ENCODE peak calls at places on chromosomes 11 and 22, in eight cellular contexts. P is adrenal gland; M is stimulated activated CD8-positive, alpha-beta memory T cell treated with anti-CD3 and anti-CD28 coated beads, Interleukin-15, amount 100 ng/mL, for 48 hours; Y is endothelial cell of umbilical vein; W is hepatic stellate cell; X is germinal center; S is GM06990; O is left lung. R is an unnamed sample.

GRCh38 chr11:88482871-88483301 is 145.3 kb upstream of the CTSC start:
- DNase-seq in O (no peak), P (no peak), X (no peak), W (no peak), Y (no peak), M (no peak), S (no peak), R (no peak)

GRCh38 chr11:15200696-15201095 is 86.0 kb downstream of the INSC start:
- DNase-seq in W (no peak), Y (no peak), X (no peak), P (no peak), M (no peak), O (no peak), S (no peak), R (no peak)

GRCh38 chr11:101915811-101916291 is 471 bp downstream of the ANGPTL5 start:
- DNase-seq in S (peak; percentile 19), X (peak; percentile 61), O (no peak), W (peak; percentile 37), P (no peak), Y (peak; percentile 79), M (no peak), R (peak; percentile 8)

GRCh38 chr22:24510694-24511625 is 15.8 kb downstream of the UPB1 start:
- DNase-seq in S (no peak), P (peak; percentile 57), O (no peak), Y (no peak), M (no peak), X (no peak), W (peak; percentile 48), R (no peak)

GRCh38 chr22:50190182-50190951 is 4.7 kb downstream of the TRABD start:
- DNase-seq in Y (peak; percentile 46), P (peak; percentile 90), O (peak; percentile 96), W (peak; percentile 73), M (peak; percentile 74), X (peak; percentile 86), S (peak; percentile 93), R (no peak)

GRCh38 chr11:405976-406795 is 8.6 kb downstream of the SIGIRR start:
- DNase-seq in Y (no peak), P (no peak), W (no peak), O (peak; percentile 74), X (no peak), S (no peak), M (no peak), R (no peak)

GRCh38 chr22:50584106-50585096 is 1.8 kb upstream of the CHKB start:
- DNase-seq in P (no peak), W (no peak), X (no peak), O (no peak), M (no peak), S (no peak), Y (no peak), R (no peak)

GRCh38 chr22:45784357-45785277 is 113.0 kb downstream of the ATXN10 start:
- DNase-seq in P (no peak), O (no peak), S (no peak), X (no peak), W (no peak), Y (no peak), M (no peak), R (no peak)

GRCh38 chr11:71488086-71488967 is 35.3 kb downstream of the NADSYN1 start:
- DNase-seq in Y (peak; percentile 75), W (no peak), P (peak; percentile 12), M (no peak), X (no peak), S (no peak), O (no peak), R (no peak)

GRCh38 chr22:47592791-47593190 is 830.3 kb downstream of the TBC1D22A start:
- DNase-seq in W (no peak), X (no peak), P (no peak), S (no peak), M (no peak), O (no peak), Y (no peak), R (no peak)

GRCh38 chr11:102850973-102851745 is 7.8 kb upstream of the MMP3 start:
- DNase-seq in O (no peak), P (no peak), M (no peak), S (no peak), X (no peak), Y (no peak), W (no peak), R (no peak)

GRCh38 chr11:113014731-113015455 is 53.7 kb downstream of the NCAM1 start:
- DNase-seq in W (no peak), S (no peak), O (peak; percentile 56), Y (no peak), M (no peak), P (peak; percentile 60), X (no peak), R (peak; percentile 49)

GRCh38 chr11:120432056-120433018 is 79.2 kb upstream of the GRIK4 start:
- DNase-seq in X (no peak), M (no peak), W (peak; percentile 71), O (no peak), P (peak; percentile 65), Y (peak; percentile 97), S (peak; percentile 5), R (no peak)

GRCh38 chr11:68266936-68267880 is 4.6 kb downstream of the C11orf24 start:
- DNase-seq in P (no peak), O (no peak), S (no peak), Y (no peak), W (no peak), X (no peak), M (no peak), R (no peak)

GRCh38 chr22:48444320-48445112 is 1383.2 kb downstream of the BRD1 start:
- DNase-seq in X (peak; percentile 70), M (no peak), P (no peak), Y (no peak), S (peak; percentile 73), W (no peak), O (no peak), R (no peak)

GRCh38 chr11:67698247-67698646 is 23.8 kb upstream of the ALDH3B2 start:
- DNase-seq in X (peak; percentile 16), O (no peak), P (no peak), M (peak; percentile 4), W (no peak), Y (no peak), S (peak; percentile 20), R (no peak)

GRCh38 chr22:46879083-46879482 is 116.6 kb downstream of the TBC1D22A start:
- DNase-seq in P (no peak), X (no peak), O (no peak), Y (no peak), M (no peak), S (no peak), W (no peak), R (no peak)

GRCh38 chr11:68682531-68682931 is 1.8 kb upstream of the GAL start:
- DNase-seq in X (no peak), S (no peak), P (no peak), O (peak; percentile 37), Y (no peak), W (no peak), M (no peak), R (no peak)

GRCh38 chr11:1779806-1780699 is 16.3 kb upstream of the CTSD start:
- DNase-seq in X (no peak), W (no peak), P (no peak), M (no peak), Y (no peak), O (no peak), S (no peak), R (no peak)

GRCh38 chr22:35592418-35592967 is 24.6 kb downstream of the MB start:
- DNase-seq in Y (no peak), O (peak; percentile 71), S (no peak), P (no peak), W (no peak), M (no peak), X (no peak), R (no peak)

GRCh38 chr11:61969838-61970452 is 2.5 kb upstream of the FTH1 start:
- DNase-seq in S (no peak), Y (peak; percentile 86), W (peak; percentile 75), O (no peak), M (no peak), X (no peak), P (no peak), R (no peak)

GRCh38 chr11:7605544-7605943 is 67.8 kb downstream of the CYB5R2 start:
- DNase-seq in X (no peak), W (peak; percentile 57), S (no peak), O (no peak), Y (peak; percentile 98), M (no peak), P (no peak), R (no peak)

GRCh38 chr22:29719894-29720645 is at the start of gene CABP7:
- DNase-seq in S (no peak), P (no peak), O (no peak), M (no peak), W (no peak), Y (no peak), X (no peak), R (no peak)

GRCh38 chr11:114084414-114084813 is 24.9 kb downstream of the ZBTB16 start:
- DNase-seq in P (no peak), W (no peak), M (no peak), S (no peak), O (no peak), X (no peak), Y (no peak), R (no peak)

GRCh38 chr11:134662629-134663360 is 250.8 kb upstream of the B3GAT1 start:
- DNase-seq in O (no peak), P (peak; percentile 5), X (no peak), S (no peak), W (no peak), M (no peak), Y (no peak), R (no peak)

GRCh38 chr11:80595011-80595410 is 1154.2 kb upstream of the TENM4 start:
- DNase-seq in W (peak; percentile 0), O (no peak), Y (peak; percentile 76), M (no peak), S (no peak), P (no peak), X (no peak), R (no peak)

GRCh38 chr22:40855104-40855959 is 1.1 kb downstream of the ST13 start:
- DNase-seq in X (no peak), O (no peak), P (no peak), S (peak; percentile 7), W (no peak), M (no peak), Y (no peak), R (no peak)

GRCh38 chr22:48345631-48346030 is 1482.0 kb downstream of the BRD1 start:
- DNase-seq in W (no peak), X (no peak), S (no peak), Y (no peak), P (no peak), O (no peak), M (no peak), R (no peak)

GRCh38 chr11:35539781-35540281 is 14.4 kb upstream of the PAMR1 start:
- DNase-seq in X (no peak), M (no peak), P (peak; percentile 53), W (peak; percentile 45), Y (no peak), S (no peak), O (no peak), R (peak; percentile 35)

GRCh38 chr11:17742019-17742418 is 7.4 kb downstream of the KCNC1 start:
- DNase-seq in X (no peak), Y (no peak), P (no peak), W (no peak), S (no peak), O (no peak), M (no peak), R (no peak)

GRCh38 chr11:121965330-121965729 is 150.7 kb downstream of the BLID start:
- DNase-seq in O (no peak), W (no peak), X (no peak), Y (peak; percentile 33), P (no peak), M (no peak), S (no peak), R (peak; percentile 1)

GRCh38 chr22:45863981-45864751 is 112.8 kb downstream of the WNT7B start:
- DNase-seq in X (peak; percentile 81), W (peak; percentile 74), M (peak; percentile 58), S (peak; percentile 50), P (peak; percentile 65), O (peak; percentile 90), Y (peak; percentile 50), R (peak; percentile 82)

GRCh38 chr11:68750197-68750987 is 928 bp downstream of the TESMIN start:
- DNase-seq in S (peak; percentile 29), Y (no peak), P (no peak), W (no peak), X (peak; percentile 29), O (peak; percentile 88), M (no peak), R (no peak)

GRCh38 chr11:2775626-2776350 is 76.0 kb upstream of the KCNQ1OT1 start:
- DNase-seq in P (peak; percentile 20), W (no peak), S (no peak), M (no peak), Y (no peak), O (no peak), X (no peak), R (no peak)